ENCODE peak calls at places on chromosome 1, in five cellular contexts. L is choroid plexus epithelial cell; U is breast epithelium; I is activated T-helper 1 cell treated with anti-CD3 and anti-CD28 coated beads, Interleukin-12 subunit alpha, Interleukin-12 subunit beta, Interleukin-2, Interleukin-4 antibody, amounts not matched to agents 30 ng/mL and 10 ng/mL and 1 ng/mL, durations not matched to agents 14 hours and 24 hours and 36 hours; C is NCI-H1436. W is an unnamed sample.

GRCh38 chr1:59261537-59261936 is 35.4 kb upstream of the FGGY start:
- DNase-seq in I (no peak), U (no peak), L (no peak), C (no peak), W (no peak)

GRCh38 chr1:27528701-27529637 is 39.0 kb upstream of the WASF2 start:
- DNase-seq in C (peak; percentile 36), I (no peak), U (peak; percentile 79), L (peak; percentile 66), W (no peak)

GRCh38 chr1:93766451-93766850 is 84.8 kb upstream of the BCAR3 start:
- DNase-seq in L (no peak), I (no peak), C (no peak), U (peak; percentile 27), W (no peak)

GRCh38 chr1:206829875-206830274 is 35.5 kb upstream of the IL20 start:
- DNase-seq in L (no peak), I (no peak), C (no peak), U (no peak), W (no peak)

GRCh38 chr1:212518188-212518951 is 85.7 kb downstream of the NENF start:
- DNase-seq in U (peak; percentile 87), L (peak; percentile 52), I (no peak), C (no peak), W (peak; percentile 46)

GRCh38 chr1:197199923-197200467 is 53.5 kb upstream of the ASPM start:
- DNase-seq in L (peak; percentile 23), I (no peak), U (no peak), C (no peak), W (no peak)

GRCh38 chr1:7967206-7967605 is 5.7 kb downstream of the PARK7 start:
- DNase-seq in U (no peak), C (no peak), I (no peak), L (no peak), W (no peak)

GRCh38 chr1:24107462-24108225 is 4.3 kb downstream of the MYOM3 start:
- DNase-seq in C (no peak), L (peak; percentile 84), I (no peak), U (no peak), W (no peak)

GRCh38 chr1:229023651-229024295 is 247.1 kb upstream of the RAB4A start:
- DNase-seq in I (no peak), U (no peak), L (no peak), C (no peak), W (no peak)

GRCh38 chr1:1425753-1426495 is 4.8 kb upstream of the ANKRD65 start:
- DNase-seq in C (no peak), U (no peak), L (no peak), I (no peak), W (no peak)

GRCh38 chr1:14108356-14109275 is 408.6 kb downstream of the PRDM2 start:
- DNase-seq in U (no peak), I (no peak), L (no peak), C (no peak), W (no peak)

GRCh38 chr1:113812661-113813135 is 422 bp upstream of the RSBN1 start:
- DNase-seq in L (peak; percentile 32), C (no peak), U (no peak), I (no peak), W (no peak)

GRCh38 chr1:202288177-202288576 is 53.6 kb downstream of the UBE2T start:
- DNase-seq in C (peak; percentile 61), I (no peak), L (no peak), U (no peak), W (no peak)

GRCh38 chr1:204742676-204743075 is 57.1 kb upstream of the LRRN2 start:
- DNase-seq in C (no peak), L (no peak), I (no peak), U (no peak), W (no peak)

GRCh38 chr1:180954766-180955165 is 42.1 kb downstream of the KIAA1614 start:
- DNase-seq in U (no peak), L (no peak), I (no peak), C (no peak), W (no peak)